ENCODE peak calls at places on chromosome 14, in six cellular contexts. Q is transverse colon, D is sigmoid colon, V is HepG2, X is suprapubic skin, N is endothelial cell of umbilical vein. O is an unnamed sample.

GRCh38 chr14:98999345-98999744 is 272.7 kb downstream of the BCL11B start:
- DNase-seq in X (no peak), V (no peak), N (no peak), Q (no peak), D (no peak), O (no peak)

GRCh38 chr14:68487805-68488590 is 304.9 kb downstream of the ZFP36L1 start:
- DNase-seq in V (no peak), X (no peak), D (no peak), N (no peak), Q (no peak), O (no peak)

GRCh38 chr14:36423430-36423829 is 96.6 kb downstream of the NKX2-1 start:
- DNase-seq in X (no peak), V (no peak), N (no peak), D (no peak), Q (no peak), O (no peak)

GRCh38 chr14:21454843-21455550 is 926 bp downstream of the CHD8 start:
- DNase-seq in X (no peak), D (no peak), V (peak), Q (no peak), N (no peak), O (no peak)

GRCh38 chr14:23727566-23728335 is 91.6 kb downstream of the DHRS2 start:
- DNase-seq in V (peak), Q (no peak), X (no peak), N (peak), D (no peak), O (peak)

GRCh38 chr14:69325086-69325485 is 65.1 kb downstream of the GALNT16 start:
- DNase-seq in N (no peak), D (peak), X (peak), V (no peak), Q (no peak), O (no peak)

GRCh38 chr14:92316937-92317336 is 6.0 kb upstream of the SLC24A4 start:
- DNase-seq in X (no peak), V (no peak), D (no peak), N (no peak), Q (no peak), O (peak)

GRCh38 chr14:68951051-68951797 is 27.9 kb downstream of the ACTN1 start:
- DNase-seq in N (peak), X (peak), D (peak), Q (peak), V (no peak), O (peak)

GRCh38 chr14:103281496-103282231 is 52.4 kb upstream of the EIF5 start:
- DNase-seq in V (peak), D (peak), Q (peak), N (peak), X (no peak), O (no peak)

GRCh38 chr14:50085570-50086315 is 30.6 kb downstream of the VCPKMT start:
- DNase-seq in Q (no peak), V (no peak), X (no peak), N (no peak), D (no peak), O (no peak)

GRCh38 chr14:55075628-55076027 is 24.2 kb downstream of the MAPK1IP1L start:
- DNase-seq in X (no peak), V (no peak), Q (no peak), D (no peak), N (no peak), O (no peak)

GRCh38 chr14:89422181-89422951 is 5.3 kb upstream of the FOXN3 start:
- DNase-seq in X (peak), Q (peak), D (peak), V (no peak), N (no peak), O (no peak)

GRCh38 chr14:74133833-74134481 is 49.2 kb downstream of the LIN52 start:
- DNase-seq in V (peak), X (no peak), D (no peak), N (no peak), Q (no peak), O (no peak)

GRCh38 chr14:91303091-91303923 is 58.8 kb upstream of the GPR68 start:
- DNase-seq in X (no peak), Q (no peak), N (peak), V (peak), D (no peak), O (peak)

GRCh38 chr14:69036757-69037506 is 57.8 kb upstream of the ACTN1 start:
- DNase-seq in V (no peak), N (no peak), Q (no peak), X (no peak), D (no peak), O (no peak)

GRCh38 chr14:58430156-58430555 is 2.6 kb downstream of the KIAA0586 start:
- DNase-seq in X (no peak), Q (no peak), V (no peak), N (peak), D (no peak), O (no peak)

GRCh38 chr14:78725086-78725485 is 554.9 kb downstream of the NRXN3 start:
- DNase-seq in X (no peak), Q (no peak), N (no peak), V (no peak), D (no peak), O (no peak)

GRCh38 chr14:99476864-99477263 is 3.8 kb downstream of the SETD3 start:
- DNase-seq in Q (no peak), X (no peak), N (no peak), D (no peak), V (no peak), O (no peak)

GRCh38 chr14:31994391-31995033 is 82.6 kb upstream of the ARHGAP5 start:
- DNase-seq in N (no peak), X (no peak), Q (no peak), V (no peak), D (no peak), O (no peak)

GRCh38 chr14:74875941-74876913 is at the start of gene PROX2:
- DNase-seq in N (peak), D (no peak), V (no peak), X (no peak), Q (no peak), O (no peak)

GRCh38 chr14:34750670-34751069 is 36.3 kb upstream of the CFL2 start:
- DNase-seq in D (no peak), V (no peak), N (peak), Q (no peak), X (no peak), O (no peak)

GRCh38 chr14:20412876-20413784 is at the start of gene TEP1:
- DNase-seq in N (peak), V (peak), X (peak), Q (peak), D (peak), O (peak)

GRCh38 chr14:104885031-104885972 is 20.2 kb downstream of the CEP170B start:
- DNase-seq in D (no peak), N (no peak), V (no peak), Q (no peak), X (no peak), O (no peak)

GRCh38 chr14:59483360-59483759 is 848 bp downstream of the L3HYPDH start:
- DNase-seq in D (no peak), N (no peak), V (no peak), Q (no peak), X (no peak), O (peak)

GRCh38 chr14:35352274-35353233 is 52.0 kb downstream of the NFKBIA start:
- DNase-seq in V (no peak), N (no peak), Q (no peak), X (no peak), D (peak), O (no peak)

GRCh38 chr14:98909251-98909944 is 362.6 kb downstream of the BCL11B start:
- DNase-seq in D (no peak), N (no peak), V (peak), X (no peak), Q (no peak), O (peak)

GRCh38 chr14:36791402-36791801 is 129.7 kb downstream of the PAX9 start:
- DNase-seq in N (no peak), Q (no peak), D (no peak), V (peak), X (no peak), O (no peak)

GRCh38 chr14:73477618-73478266 is 13.0 kb upstream of the RIOX1 start:
- DNase-seq in X (no peak), N (no peak), Q (no peak), D (peak), V (no peak), O (no peak)

DNA sequence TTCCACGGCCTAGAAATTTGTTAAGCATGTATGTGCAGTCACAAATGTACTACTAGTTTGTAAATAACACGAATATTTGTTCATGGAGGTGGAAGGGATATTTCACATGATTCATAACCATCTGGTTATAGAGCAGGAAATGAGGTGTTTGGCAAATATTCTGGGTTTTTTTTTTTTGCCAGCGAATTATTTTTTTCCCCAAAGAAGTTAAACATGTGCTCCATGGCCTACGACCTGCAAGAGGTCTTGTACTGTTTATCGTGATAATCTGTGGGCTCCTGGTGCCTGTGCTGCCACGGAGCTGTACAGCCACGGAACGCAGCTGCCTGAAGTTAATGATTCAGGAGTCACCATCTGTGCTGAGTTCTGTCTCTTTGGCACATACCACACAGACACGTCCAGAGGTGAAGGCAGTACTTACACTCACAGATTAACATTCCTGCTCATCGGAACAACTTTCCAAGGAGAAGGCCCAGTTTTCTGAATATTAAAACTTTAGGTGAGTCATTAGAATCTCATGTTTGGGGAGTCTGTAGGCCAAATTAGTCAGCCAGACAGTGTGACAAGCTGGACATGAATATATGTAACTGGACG is 156.3 kb downstream of the TMX1 start:
- DNase-seq in Q (peak), N (peak), X (no peak), D (peak), V (no peak), O (no peak)
- TF ChIP-seq POLR2AphosphoS5 in Q (no peak), N (peak), X (no peak), D (peak), V (no peak), O (no peak)

GRCh38 chr14:87993485-87993809 is 465 bp upstream of the GALC start:
- DNase-seq in Q (no peak), V (no peak), X (no peak), D (no peak), N (no peak), O (no peak)
- TF ChIP-seq POLR2AphosphoS5 in Q (no peak), V (no peak), X (no peak), D (no peak), N (no peak), O (no peak)

GRCh38 chr14:86574778-86575129 is 1044.8 kb downstream of the FLRT2 start:
- DNase-seq in V (no peak), D (no peak), X (no peak), N (no peak), Q (no peak), O (no peak)

GRCh38 chr14:86574026-86574777 is 1044.3 kb downstream of the FLRT2 start:
- DNase-seq in X (no peak), D (no peak), V (peak), N (no peak), Q (no peak), O (no peak)

GRCh38 chr14:86570371-86570770 is 1040.4 kb downstream of the FLRT2 start:
- DNase-seq in N (no peak), X (no peak), V (no peak), Q (no peak), D (peak), O (no peak)

GRCh38 chr14:86575141-86575540 is 1045.2 kb downstream of the FLRT2 start:
- DNase-seq in N (no peak), V (no peak), X (no peak), Q (no peak), D (no peak), O (no peak)
- TF ChIP-seq POLR2AphosphoS5 in N (no peak), V (no peak), X (no peak), Q (no peak), D (no peak), O (no peak)

GRCh38 chr14:102126807-102127455 is 12.8 kb upstream of the WDR20 start:
- DNase-seq in Q (no peak), X (no peak), D (no peak), N (no peak), V (no peak), O (no peak)
- TF ChIP-seq POLR2AphosphoS5 in Q (no peak), X (no peak), D (no peak), N (no peak), V (no peak), O (no peak)

O was measured in HCT116.